ENCODE peak calls at places on chromosomes 2 and 18, in five cellular contexts. T is AG10803, N is RWPE1, Z is neural progenitor cell, G is heart right ventricle. B is an unnamed sample.

GRCh38 chr2:150938586-150938985 is 323.1 kb downstream of the RBM43 start:
- DNase-seq in T (peak; percentile 39), N (no peak), Z (no peak), G (no peak), B (no peak)

GRCh38 chr2:222038086-222038802 is 260.6 kb downstream of the PAX3 start:
- DNase-seq in T (peak; percentile 41), N (peak; percentile 20), Z (no peak), G (no peak), B (peak; percentile 8)

GRCh38 chr2:134835471-134835870 is 2.9 kb upstream of the ACMSD start:
- DNase-seq in T (no peak), N (no peak), Z (no peak), G (no peak), B (no peak)

GRCh38 chr18:23619388-23619873 is 33.1 kb upstream of the NPC1 start:
- DNase-seq in T (peak; percentile 23), N (no peak), Z (peak; percentile 57), G (no peak), B (peak; percentile 28)

GRCh38 chr2:142868281-142868762 is 9.1 kb upstream of the KYNU start:
- DNase-seq in T (peak; percentile 33), N (peak; percentile 25), Z (no peak), G (peak; percentile 41), B (no peak)

GRCh38 chr2:235836416-235837042 is 331.7 kb downstream of the GBX2 start:
- DNase-seq in T (no peak), N (no peak), Z (peak; percentile 28), G (no peak), B (no peak)

GRCh38 chr2:165801176-165801575 is 7.1 kb upstream of the GALNT3 start:
- DNase-seq in T (no peak), N (no peak), Z (no peak), G (no peak), B (no peak)

GRCh38 chr2:46001290-46001689 is 295.9 kb upstream of the EPAS1 start:
- DNase-seq in T (no peak), N (no peak), Z (no peak), G (no peak), B (no peak)

GRCh38 chr2:97848347-97848746 is 135.0 kb downstream of the ZAP70 start:
- DNase-seq in T (no peak), N (no peak), Z (no peak), G (no peak), B (no peak)

GRCh38 chr18:11728247-11728646 is 39.2 kb downstream of the GNAL start:
- DNase-seq in T (peak; percentile 6), N (peak; percentile 29), Z (peak; percentile 60), G (no peak), B (peak; percentile 28)

GRCh38 chr2:221911316-221911715 is 339.2 kb upstream of the EPHA4 start:
- DNase-seq in T (no peak), N (no peak), Z (peak; percentile 44), G (no peak), B (peak; percentile 7)

GRCh38 chr18:14928396-14928795 is 180.4 kb downstream of the ANKRD30B start:
- DNase-seq in T (no peak), N (no peak), Z (no peak), G (no peak), B (no peak)

GRCh38 chr2:130798472-130799221 is 38.1 kb upstream of the ARHGEF4 start:
- DNase-seq in T (peak; percentile 5), N (no peak), Z (peak; percentile 80), G (peak; percentile 36), B (no peak)

GRCh38 chr2:127651987-127652550 is 6.1 kb downstream of the GPR17 start:
- DNase-seq in T (no peak), N (no peak), Z (no peak), G (peak; percentile 95), B (peak; percentile 75)

GRCh38 chr2:103669579-103669978 is 907.7 kb downstream of the TMEM182 start:
- DNase-seq in T (no peak), N (no peak), Z (no peak), G (no peak), B (no peak)

GRCh38 chr2:232666051-232666805 is 30.9 kb upstream of the GIGYF2 start:
- DNase-seq in T (no peak), N (no peak), Z (no peak), G (no peak), B (no peak)

GRCh38 chr2:14720319-14720718 is 87.8 kb downstream of the LRATD1 start:
- DNase-seq in T (no peak), N (peak; percentile 20), Z (no peak), G (no peak), B (no peak)

GRCh38 chr2:182072861-182073260 is 87.2 kb downstream of the PPP1R1C start:
- DNase-seq in T (no peak), N (no peak), Z (no peak), G (no peak), B (no peak)

GRCh38 chr18:5444847-5445246 is 99.0 kb downstream of the EPB41L3 start:
- DNase-seq in T (no peak), N (no peak), Z (no peak), G (no peak), B (no peak)

GRCh38 chr18:33804258-33804657 is 226.2 kb downstream of the ASXL3 start:
- DNase-seq in T (peak; percentile 31), N (no peak), Z (no peak), G (no peak), B (peak; percentile 48)

GRCh38 chr18:61199131-61199903 is 133.9 kb upstream of the CDH20 start:
- DNase-seq in T (peak; percentile 64), N (no peak), Z (no peak), G (no peak), B (peak; percentile 36)

GRCh38 chr18:28576941-28577340 is 400.0 kb upstream of the CDH2 start:
- DNase-seq in T (no peak), N (no peak), Z (no peak), G (no peak), B (peak; percentile 39)

GRCh38 chr2:85578243-85579180 is 1.1 kb downstream of the VAMP8 start:
- DNase-seq in T (no peak), N (no peak), Z (no peak), G (peak; percentile 48), B (no peak)

GRCh38 chr2:177598321-177598922 is 205.8 kb downstream of the AGPS start:
- DNase-seq in T (peak; percentile 87), N (no peak), Z (no peak), G (peak; percentile 52), B (peak; percentile 18)

GRCh38 chr2:205868773-205869333 is 186.6 kb downstream of the NRP2 start:
- DNase-seq in T (peak; percentile 35), N (no peak), Z (no peak), G (no peak), B (peak; percentile 33)

GRCh38 chr18:76203552-76203951 is 291.5 kb downstream of the ZNF516 start:
- DNase-seq in T (no peak), N (no peak), Z (no peak), G (no peak), B (no peak)

GRCh38 chr2:11160731-11161455 is 5.6 kb downstream of the SLC66A3 start:
- DNase-seq in T (no peak), N (no peak), Z (no peak), G (no peak), B (no peak)

GRCh38 chr18:48889981-48890735 is 60.6 kb downstream of the SMAD7 start:
- DNase-seq in T (no peak), N (no peak), Z (no peak), G (no peak), B (no peak)

GRCh38 chr2:209977386-209978239 is 24.8 kb upstream of the RPE start:
- DNase-seq in T (peak; percentile 36), N (peak; percentile 30), Z (peak; percentile 33), G (no peak), B (peak; percentile 64)

GRCh38 chr2:62597323-62597722 is 91.3 kb upstream of the TMEM17 start:
- DNase-seq in T (peak; percentile 97), N (no peak), Z (no peak), G (no peak), B (no peak)

GRCh38 chr2:112794131-112794733 is 9.9 kb upstream of the IL1A start:
- DNase-seq in T (peak; percentile 95), N (peak; percentile 80), Z (no peak), G (no peak), B (peak; percentile 87)

GRCh38 chr18:74476154-74476553 is 19.0 kb upstream of the DIPK1C start:
- DNase-seq in T (no peak), N (no peak), Z (peak; percentile 72), G (peak; percentile 65), B (no peak)

GRCh38 chr2:108575132-108575966 is 41.1 kb downstream of the LIMS1 start:
- DNase-seq in T (peak; percentile 89), N (no peak), Z (peak; percentile 61), G (no peak), B (peak; percentile 89)

GRCh38 chr2:26640781-26641564 is at the start of gene CIB4:
- DNase-seq in T (no peak), N (peak; percentile 79), Z (no peak), G (no peak), B (no peak)

GRCh38 chr18:53687002-53687401 is 537.5 kb downstream of the MBD2 start:
- DNase-seq in T (no peak), N (no peak), Z (no peak), G (no peak), B (no peak)
- TF ChIP-seq CTCF in T (peak; percentile 14), N (no peak), Z (no peak), G (no peak), B (no peak)

GRCh38 chr2:196598412-196598811 is 41.1 kb upstream of the CCDC150 start:
- DNase-seq in T (no peak), N (no peak), Z (no peak), G (no peak), B (peak; percentile 9)
- TF ChIP-seq CTCF in T (no peak), N (no peak), Z (no peak), G (no peak), B (no peak)

GRCh38 chr2:73268831-73269685 is 15.2 kb downstream of the FBXO41 start:
- DNase-seq in T (no peak), N (peak; percentile 71), Z (peak; percentile 79), G (no peak), B (no peak)
- TF ChIP-seq CTCF in T (no peak), N (peak; percentile 3), Z (peak; percentile 50), G (no peak), B (no peak)

DNA sequence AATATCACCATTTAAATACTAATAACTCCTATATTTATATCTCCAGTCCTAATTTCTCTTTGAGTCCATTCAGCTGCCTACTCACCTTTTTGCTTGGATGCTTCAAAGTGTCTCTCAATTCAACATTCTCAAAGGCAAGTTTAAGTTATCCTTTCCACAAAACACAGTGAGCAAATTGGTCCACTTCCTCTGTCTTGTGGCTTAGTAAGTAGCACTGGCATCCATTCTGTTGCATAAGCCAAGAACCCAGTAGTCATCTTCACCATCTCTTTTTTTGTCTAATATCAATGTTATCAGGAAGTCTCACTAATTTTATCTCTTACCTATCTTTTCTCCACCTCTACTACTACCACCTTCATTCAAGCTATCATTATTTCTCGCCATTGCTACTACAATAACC is 27.4 kb upstream of the IL1RL1 start:
- DNase-seq in T (no peak), N (no peak), Z (no peak), G (no peak), B (peak; percentile 51)
- TF ChIP-seq CTCF in T (no peak), N (no peak), Z (no peak), G (no peak), B (no peak)

GRCh38 chr2:140307532-140307931 is 1527.3 kb upstream of the NXPH2 start:
- DNase-seq in T (no peak), N (no peak), Z (no peak), G (no peak), B (no peak)
- TF ChIP-seq CTCF in T (no peak), N (no peak), Z (no peak), G (no peak), B (no peak)

B was measured in cardiac fibroblast.